ENCODE peak calls at places on chromosomes 13 and 19, in five cellular contexts. S is transverse colon, J is cardiac fibroblast, D is H9, L is progenitor cell of endocrine pancreas. P is an unnamed sample.

GRCh38 chr13:113672002-113672651 is 5.1 kb downstream of the GRK1 start:
- DNase-seq in S (no peak), J (no peak), D (no peak), L (no peak), P (no peak)

GRCh38 chr19:41548954-41549688 is 26.8 kb upstream of the CEACAM21 start:
- DNase-seq in S (peak), J (peak), D (no peak), L (no peak), P (peak)

GRCh38 chr19:5828661-5829566 is 10.6 kb downstream of the FUT6 start:
- DNase-seq in S (peak), J (peak), D (peak), L (peak), P (no peak)

GRCh38 chr13:97319088-97319487 is 97.0 kb downstream of the MBNL2 start:
- DNase-seq in S (no peak), J (peak), D (no peak), L (no peak), P (no peak)

GRCh38 chr19:46466536-46467199 is 4.7 kb downstream of the PNMA8A start:
- DNase-seq in S (peak), J (peak), D (no peak), L (no peak), P (no peak)

GRCh38 chr13:77898097-77898496 is 20.5 kb downstream of the EDNRB start:
- DNase-seq in S (no peak), J (peak), D (no peak), L (no peak), P (no peak)

GRCh38 chr13:25034173-25034572 is 61.8 kb upstream of the PABPC3 start:
- DNase-seq in S (no peak), J (no peak), D (no peak), L (no peak), P (no peak)

GRCh38 chr13:112793545-112794445 is 104.0 kb downstream of the ATP11A start:
- DNase-seq in S (no peak), J (no peak), D (no peak), L (no peak), P (no peak)

GRCh38 chr19:14059093-14059480 is 2.8 kb downstream of the PALM3 start:
- DNase-seq in S (peak), J (no peak), D (peak), L (no peak), P (peak)

GRCh38 chr13:80962855-80963254 is 621.9 kb upstream of the SPRY2 start:
- DNase-seq in S (no peak), J (peak), D (no peak), L (no peak), P (no peak)

GRCh38 chr19:15449620-15450527 is at the start of gene WIZ:
- DNase-seq in S (peak), J (peak), D (peak), L (peak), P (peak)

GRCh38 chr13:40613954-40614353 is 52.5 kb downstream of the FOXO1 start:
- DNase-seq in S (no peak), J (no peak), D (no peak), L (no peak), P (no peak)

GRCh38 chr19:17289489-17289888 is 7.8 kb downstream of the ANKLE1 start:
- DNase-seq in S (peak), J (peak), D (peak), L (peak), P (peak)

GRCh38 chr13:71865858-71866172 is 1.2 kb downstream of the DACH1 start:
- DNase-seq in S (peak), J (peak), D (peak), L (peak), P (no peak)

GRCh38 chr19:47056416-47056815 is 8.0 kb upstream of the TMEM160 start:
- DNase-seq in S (no peak), J (no peak), D (no peak), L (no peak), P (no peak)

GRCh38 chr13:27607125-27607524 is 13.2 kb downstream of the LNX2 start:
- DNase-seq in S (peak), J (peak), D (no peak), L (no peak), P (no peak)

GRCh38 chr13:99926014-99926731 is 45.4 kb downstream of the ZIC5 start:
- DNase-seq in S (peak), J (no peak), D (no peak), L (no peak), P (no peak)

GRCh38 chr13:112448621-112449544 is 72.7 kb downstream of the SPACA7 start:
- DNase-seq in S (no peak), J (no peak), D (no peak), L (no peak), P (no peak)

GRCh38 chr19:38401148-38401547 is 1.7 kb upstream of the FAM98C start:
- DNase-seq in S (no peak), J (peak), D (no peak), L (no peak), P (no peak)

GRCh38 chr13:66748712-66749111 is 481.4 kb downstream of the PCDH9 start:
- DNase-seq in S (no peak), J (no peak), D (no peak), L (no peak), P (no peak)

GRCh38 chr13:21948781-21949474 is 278.1 kb downstream of the FGF9 start:
- DNase-seq in S (no peak), J (no peak), D (no peak), L (no peak), P (no peak)

GRCh38 chr13:97696921-97697320 is 256.6 kb upstream of the IPO5 start:
- DNase-seq in S (no peak), J (no peak), D (no peak), L (no peak), P (no peak)

GRCh38 chr19:16100524-16100923 is 11.2 kb upstream of the RAB8A start:
- DNase-seq in S (no peak), J (no peak), D (no peak), L (no peak), P (no peak)

GRCh38 chr13:41401371-41401770 is 56.0 kb upstream of the RGCC start:
- DNase-seq in S (no peak), J (no peak), D (peak), L (no peak), P (peak)

GRCh38 chr13:112859817-112860190 is 109.2 kb upstream of the MCF2L start:
- DNase-seq in S (no peak), J (peak), D (no peak), L (no peak), P (no peak)

GRCh38 chr13:33017410-33017929 is 1.2 kb downstream of the KL start:
- DNase-seq in S (peak), J (peak), D (peak), L (no peak), P (peak)

GRCh38 chr19:16258440-16258903 is 60.8 kb downstream of the AP1M1 start:
- DNase-seq in S (peak), J (peak), D (no peak), L (no peak), P (no peak)

GRCh38 chr13:41454170-41454569 is 3.2 kb upstream of the RGCC start:
- DNase-seq in S (no peak), J (no peak), D (no peak), L (no peak), P (no peak)

GRCh38 chr13:111937763-111938375 is 129.1 kb upstream of the SOX1 start:
- DNase-seq in S (no peak), J (no peak), D (peak), L (no peak), P (no peak)

GRCh38 chr19:23310729-23311211 is 60.6 kb upstream of the ZNF724 start:
- DNase-seq in S (no peak), J (no peak), D (no peak), L (no peak), P (no peak)

GRCh38 chr13:71629167-71629566 is 237.8 kb downstream of the DACH1 start:
- DNase-seq in S (no peak), J (no peak), D (no peak), L (no peak), P (no peak)

GRCh38 chr19:37907735-37908066 is 693 bp downstream of the SIPA1L3 start:
- DNase-seq in S (no peak), J (no peak), D (no peak), L (no peak), P (no peak)

GRCh38 chr13:52851153-52851962 is 2.9 kb upstream of the PCDH8 start:
- DNase-seq in S (peak), J (peak), D (peak), L (peak), P (peak)

GRCh38 chr13:109707044-109707794 is 79.2 kb downstream of the IRS2 start:
- DNase-seq in S (no peak), J (no peak), D (no peak), L (no peak), P (no peak)

GRCh38 chr13:100707818-100708740 is 33.5 kb upstream of the TMTC4 start:
- DNase-seq in S (no peak), J (no peak), D (no peak), L (no peak), P (no peak)

GRCh38 chr13:48873598-48873997 is 102.1 kb upstream of the FNDC3A start:
- DNase-seq in S (no peak), J (peak), D (peak), L (no peak), P (no peak)

GRCh38 chr19:21758296-21758695 is 9.1 kb downstream of the ZNF100 start:
- DNase-seq in S (no peak), J (no peak), D (no peak), L (no peak), P (no peak)

DNA sequence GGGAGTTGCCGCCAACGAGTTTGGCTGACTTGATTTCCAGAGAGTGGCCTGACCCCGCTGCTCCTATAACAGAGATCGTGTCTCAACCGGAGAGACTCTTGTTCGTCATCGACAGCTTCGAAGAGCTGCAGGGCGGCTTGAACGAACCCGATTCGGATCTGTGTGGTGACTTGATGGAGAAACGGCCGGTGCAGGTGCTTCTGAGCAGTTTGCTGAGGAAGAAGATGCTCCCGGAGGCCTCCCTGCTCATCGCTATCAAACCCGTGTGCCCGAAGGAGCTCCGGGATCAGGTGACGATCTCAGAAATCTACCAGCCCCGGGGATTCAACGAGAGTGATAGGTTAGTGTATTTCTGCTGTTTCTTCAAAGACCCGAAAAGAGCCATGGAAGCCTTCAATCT is 21.6 kb downstream of the NLRP4 start:
- DNase-seq in S (no peak), J (no peak), D (no peak), L (no peak), P (no peak)
- TF ChIP-seq CTCF in S (no peak), J (no peak), D (no peak), L (no peak), P (no peak)

GRCh38 chr19:4495471-4495870 is 22.8 kb downstream of the PLIN4 start:
- DNase-seq in S (no peak), J (no peak), D (peak), L (no peak), P (no peak)
- TF ChIP-seq CTCF in S (peak), J (no peak), D (peak), L (peak), P (no peak)

GRCh38 chr19:58304255-58304654 is 922 bp upstream of the ERVK3-1 start:
- DNase-seq in S (no peak), J (no peak), D (no peak), L (no peak), P (no peak)

GRCh38 chr19:58307736-58308135 is 2.6 kb downstream of the ERVK3-1 start:
- DNase-seq in S (no peak), J (no peak), D (no peak), L (no peak), P (no peak)

GRCh38 chr19:58305932-58306323 is 751 bp downstream of the ERVK3-1 start:
- DNase-seq in S (peak), J (peak), D (no peak), L (no peak), P (no peak)

GRCh38 chr19:58304748-58305064 is 471 bp upstream of the ERVK3-1 start:
- DNase-seq in S (no peak), J (no peak), D (no peak), L (no peak), P (no peak)

GRCh38 chr19:58305065-58305931 is at the start of gene ERVK3-1:
- DNase-seq in S (peak), J (peak), D (peak), L (peak), P (peak)
- TF ChIP-seq CTCF in S (peak), J (no peak), D (no peak), L (no peak), P (peak)

GRCh38 chr13:51605698-51606097 is 21.4 kb downstream of the WDFY2 start:
- DNase-seq in S (no peak), J (no peak), D (no peak), L (no peak), P (no peak)
- TF ChIP-seq CTCF in S (no peak), J (no peak), D (no peak), L (no peak), P (no peak)

DNA sequence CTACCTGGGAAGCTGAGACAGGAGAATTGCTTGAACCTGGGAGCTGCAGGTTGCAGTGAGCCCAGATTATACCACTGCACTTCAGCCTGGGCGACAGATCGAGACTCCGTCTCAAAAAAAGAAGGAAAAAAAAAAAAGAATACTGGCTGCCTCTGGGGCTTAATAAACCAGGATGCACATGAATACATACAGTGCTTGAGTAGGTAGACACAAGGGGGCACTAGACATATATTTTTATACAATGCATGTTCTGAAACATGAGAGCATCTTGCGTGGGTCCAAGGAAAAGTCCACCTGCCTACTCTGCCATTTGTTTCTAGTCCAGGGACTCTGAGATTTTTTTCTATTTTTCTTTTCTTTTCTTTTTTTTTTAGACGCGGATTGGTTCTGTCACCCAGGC is 31.2 kb downstream of the KEAP1 start:
- DNase-seq in S (no peak), J (peak), D (no peak), L (no peak), P (no peak)
- TF ChIP-seq CTCF in S (peak), J (peak), D (peak), L (peak), P (peak)

DNA sequence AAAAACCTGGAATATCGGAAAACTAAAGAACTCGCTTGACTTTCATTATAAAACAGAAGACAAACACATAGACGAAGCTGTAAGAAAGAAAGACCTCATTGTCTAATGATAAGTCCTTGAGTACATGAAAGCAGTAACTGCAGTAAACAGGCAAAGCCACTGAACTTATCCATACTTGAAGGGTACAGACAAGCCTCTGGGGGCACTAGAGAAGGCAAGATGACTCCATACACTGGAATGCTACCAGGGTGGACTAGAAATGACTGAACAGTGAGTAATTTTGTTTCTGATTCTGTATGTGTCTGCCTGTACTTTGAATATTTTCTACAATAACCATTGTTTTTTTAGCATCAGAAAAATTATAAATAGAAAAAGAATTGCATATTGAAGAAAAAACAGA is 507.9 kb downstream of the UQCRFS1 start:
- DNase-seq in S (no peak), J (peak), D (no peak), L (no peak), P (no peak)
- TF ChIP-seq CTCF in S (no peak), J (peak), D (peak), L (peak), P (peak)

DNA sequence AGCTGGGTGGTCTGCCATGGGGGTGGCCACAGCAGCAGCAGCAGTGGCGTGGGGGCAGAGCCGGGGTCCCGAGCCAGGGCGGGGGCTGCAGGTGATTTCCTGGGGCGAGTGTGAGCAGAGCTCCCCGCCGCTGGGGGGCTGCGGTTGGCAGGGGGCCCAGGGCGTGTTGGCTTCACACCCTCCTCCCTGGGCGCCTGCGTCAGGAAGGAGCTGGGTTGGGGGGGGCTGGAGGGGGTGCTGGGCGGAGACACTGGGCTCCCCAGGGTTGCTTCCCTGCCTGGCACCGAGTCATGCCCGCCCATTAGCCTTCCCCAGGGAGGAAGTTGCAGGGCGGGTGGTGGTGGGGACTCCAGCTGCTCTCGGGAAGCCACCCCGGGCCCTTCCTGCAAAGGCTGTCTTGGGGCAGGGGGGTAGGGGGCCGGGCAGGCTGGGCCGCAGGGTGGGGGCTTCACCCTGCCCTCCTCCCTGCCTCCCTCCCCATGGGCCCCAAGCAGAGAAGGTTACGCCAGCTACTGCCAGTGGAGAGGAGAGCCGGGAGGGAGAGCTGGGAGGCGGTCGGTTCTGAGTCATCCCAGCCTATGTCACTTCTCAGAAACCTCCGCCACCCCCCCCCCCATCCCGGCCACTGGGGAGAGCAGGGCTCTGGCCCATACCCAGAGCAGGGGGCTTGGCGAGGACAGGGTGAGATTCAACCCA is 4.6 kb downstream of the MIDN start:
- DNase-seq in S (peak), J (peak), D (no peak), L (no peak), P (no peak)
- TF ChIP-seq CTCF in S (peak), J (no peak), D (no peak), L (no peak), P (no peak)

GRCh38 chr19:4266253-4267000 is 12.6 kb upstream of the SHD start:
- DNase-seq in S (no peak), J (no peak), D (no peak), L (no peak), P (no peak)

GRCh38 chr19:4267101-4267900 is 11.8 kb upstream of the SHD start:
- DNase-seq in S (peak), J (peak), D (peak), L (peak), P (peak)

GRCh38 chr19:4264812-4265211 is 14.3 kb upstream of the SHD start:
- DNase-seq in S (no peak), J (no peak), D (no peak), L (no peak), P (no peak)

GRCh38 chr19:4268816-4269430 is 10.1 kb upstream of the SHD start:
- DNase-seq in S (no peak), J (no peak), D (no peak), L (no peak), P (no peak)

GRCh38 chr19:4267901-4268815 is 10.9 kb upstream of the SHD start:
- DNase-seq in S (peak), J (no peak), D (no peak), L (no peak), P (no peak)
- TF ChIP-seq CTCF in S (no peak), J (no peak), D (no peak), L (no peak), P (no peak)

GRCh38 chr19:18522124-18522861 is 423 bp upstream of the ELL start:
- DNase-seq in S (peak), J (peak), D (peak), L (peak), P (peak)
- TF ChIP-seq CTCF in S (no peak), J (peak), D (no peak), L (no peak), P (no peak)

P was measured in neural crest cell.